ENCODE peak calls at places on chromosomes 7 and 10, in nine cellular contexts. L is tibial artery; D is omental fat pad; K is HT1080; N is NCI-H1436; M is activated gamma-delta T cell treated with anti-CD3 and anti-CD28 coated beads, Interleukin-2, amount 50 U/mL, for 16 hours; A is Ammon's horn; Q is C1 segment of cervical spinal cord; U is B cell. S is an unnamed sample.

GRCh38 chr7:142356166-142356565 is 98.3 kb upstream of the PRSS58 start:
- DNase-seq in L (no peak), D (no peak), K (no peak), N (no peak), M (no peak), A (no peak), Q (no peak), U (no peak), S (no peak)

GRCh38 chr7:157475095-157475494 is 138.3 kb downstream of the DNAJB6 start:
- DNase-seq in L (no peak), D (no peak), K (no peak), N (no peak), M (no peak), A (no peak), Q (no peak), U (no peak), S (no peak)

GRCh38 chr10:73590881-73591577 is at the start of gene USP54:
- DNase-seq in L (no peak), D (no peak), K (peak), N (no peak), M (no peak), A (peak), Q (peak), U (no peak), S (peak)

GRCh38 chr7:100719523-100720319 is 547 bp upstream of the EPO start:
- DNase-seq in L (no peak), D (no peak), K (peak), N (no peak), M (no peak), A (no peak), Q (no peak), U (no peak), S (no peak)

GRCh38 chr10:3107426-3107961 is 40.1 kb downstream of the PFKP start:
- DNase-seq in L (peak), D (no peak), K (peak), N (no peak), M (no peak), A (peak), Q (peak), U (no peak), S (no peak)

GRCh38 chr10:33286186-33286934 is 48.1 kb downstream of the NRP1 start:
- DNase-seq in L (peak), D (no peak), K (no peak), N (no peak), M (no peak), A (no peak), Q (no peak), U (no peak), S (no peak)

GRCh38 chr10:69679736-69680135 is 49.7 kb downstream of the FAM241B start:
- DNase-seq in L (no peak), D (no peak), K (no peak), N (no peak), M (no peak), A (no peak), Q (no peak), U (no peak), S (no peak)

GRCh38 chr10:132783165-132783736 is 2.7 kb downstream of the NKX6-2 start:
- DNase-seq in L (no peak), D (no peak), K (no peak), N (no peak), M (no peak), A (no peak), Q (no peak), U (no peak), S (no peak)

GRCh38 chr10:33143160-33143728 is 185.2 kb upstream of the ITGB1 start:
- DNase-seq in L (no peak), D (no peak), K (peak), N (no peak), M (peak), A (peak), Q (no peak), U (no peak), S (peak)

GRCh38 chr10:68897336-68897741 is 3.8 kb upstream of the DDX50 start:
- DNase-seq in L (peak), D (no peak), K (peak), N (peak), M (peak), A (peak), Q (peak), U (no peak), S (peak)

GRCh38 chr10:25682203-25682950 is 251.7 kb upstream of the MYO3A start:
- DNase-seq in L (no peak), D (no peak), K (peak), N (peak), M (no peak), A (peak), Q (peak), U (no peak), S (no peak)

GRCh38 chr10:49053053-49053997 is 62.0 kb downstream of the VSTM4 start:
- DNase-seq in L (no peak), D (no peak), K (no peak), N (no peak), M (no peak), A (no peak), Q (no peak), U (no peak), S (peak)

GRCh38 chr10:30098624-30099023 is 39.2 kb upstream of the JCAD start:
- DNase-seq in L (no peak), D (no peak), K (peak), N (no peak), M (no peak), A (no peak), Q (no peak), U (no peak), S (no peak)